ENCODE peak calls at places on chromosome 13, in five cellular contexts. One of them, this sample, is unnamed.

GRCh38 chr13:39468306-39468705 is 134.7 kb downstream of the LHFPL6 start:
- DNase-seq in iris pigment epithelial cell: no peak
- DNase-seq in M059J: no peak
- DNase-seq in head of caudate nucleus: no peak
- DNase-seq in activated CD4-positive, CD25-positive, alpha-beta regulatory T cell treated with anti-CD3 and anti-CD28 coated beads, Interleukin-2, amount 50 U/mL, for 72 hours: no peak
- DNase-seq in this sample: no peak

GRCh38 chr13:113584205-113584869 is at the start of gene TFDP1:
- DNase-seq in iris pigment epithelial cell: peak; percentile 86
- DNase-seq in M059J: peak; percentile 81
- DNase-seq in head of caudate nucleus: peak; percentile 73
- DNase-seq in activated CD4-positive, CD25-positive, alpha-beta regulatory T cell treated with anti-CD3 and anti-CD28 coated beads, Interleukin-2, amount 50 U/mL, for 72 hours: peak; percentile 82
- DNase-seq in this sample: peak; percentile 16

GRCh38 chr13:111961793-111962192 is 105.2 kb upstream of the SOX1 start:
- DNase-seq in iris pigment epithelial cell: no peak
- DNase-seq in M059J: no peak
- DNase-seq in head of caudate nucleus: no peak
- DNase-seq in activated CD4-positive, CD25-positive, alpha-beta regulatory T cell treated with anti-CD3 and anti-CD28 coated beads, Interleukin-2, amount 50 U/mL, for 72 hours: no peak
- DNase-seq in this sample: no peak

GRCh38 chr13:40180776-40181175 is 485.7 kb downstream of the FOXO1 start:
- DNase-seq in iris pigment epithelial cell: no peak
- DNase-seq in M059J: no peak
- DNase-seq in head of caudate nucleus: no peak
- DNase-seq in activated CD4-positive, CD25-positive, alpha-beta regulatory T cell treated with anti-CD3 and anti-CD28 coated beads, Interleukin-2, amount 50 U/mL, for 72 hours: no peak
- DNase-seq in this sample: no peak

GRCh38 chr13:41007359-41008118 is 11.6 kb downstream of the ELF1 start:
- DNase-seq in iris pigment epithelial cell: peak; percentile 40
- DNase-seq in M059J: no peak
- DNase-seq in head of caudate nucleus: no peak
- DNase-seq in activated CD4-positive, CD25-positive, alpha-beta regulatory T cell treated with anti-CD3 and anti-CD28 coated beads, Interleukin-2, amount 50 U/mL, for 72 hours: no peak
- DNase-seq in this sample: no peak

GRCh38 chr13:29815336-29815735 is 35.1 kb downstream of the UBL3 start:
- DNase-seq in iris pigment epithelial cell: no peak
- DNase-seq in M059J: no peak
- DNase-seq in head of caudate nucleus: no peak
- DNase-seq in activated CD4-positive, CD25-positive, alpha-beta regulatory T cell treated with anti-CD3 and anti-CD28 coated beads, Interleukin-2, amount 50 U/mL, for 72 hours: no peak
- DNase-seq in this sample: no peak

GRCh38 chr13:111370570-111371150 is 50.2 kb downstream of the TEX29 start:
- DNase-seq in iris pigment epithelial cell: no peak
- DNase-seq in M059J: no peak
- DNase-seq in head of caudate nucleus: no peak
- DNase-seq in activated CD4-positive, CD25-positive, alpha-beta regulatory T cell treated with anti-CD3 and anti-CD28 coated beads, Interleukin-2, amount 50 U/mL, for 72 hours: no peak
- DNase-seq in this sample: no peak

GRCh38 chr13:73141292-73141771 is 82.5 kb downstream of the KLF5 start:
- DNase-seq in iris pigment epithelial cell: peak; percentile 28
- DNase-seq in M059J: peak; percentile 8
- DNase-seq in head of caudate nucleus: no peak
- DNase-seq in activated CD4-positive, CD25-positive, alpha-beta regulatory T cell treated with anti-CD3 and anti-CD28 coated beads, Interleukin-2, amount 50 U/mL, for 72 hours: no peak
- DNase-seq in this sample: peak; percentile 30

GRCh38 chr13:114309086-114309485 is 5.2 kb upstream of the CHAMP1 start:
- DNase-seq in iris pigment epithelial cell: no peak
- DNase-seq in M059J: no peak
- DNase-seq in head of caudate nucleus: no peak
- DNase-seq in activated CD4-positive, CD25-positive, alpha-beta regulatory T cell treated with anti-CD3 and anti-CD28 coated beads, Interleukin-2, amount 50 U/mL, for 72 hours: no peak
- DNase-seq in this sample: no peak

GRCh38 chr13:110961959-110962358 is 47.1 kb upstream of the ANKRD10 start:
- DNase-seq in iris pigment epithelial cell: no peak
- DNase-seq in M059J: no peak
- DNase-seq in head of caudate nucleus: no peak
- DNase-seq in activated CD4-positive, CD25-positive, alpha-beta regulatory T cell treated with anti-CD3 and anti-CD28 coated beads, Interleukin-2, amount 50 U/mL, for 72 hours: no peak
- DNase-seq in this sample: no peak

GRCh38 chr13:110062077-110062776 is 244.7 kb downstream of the COL4A1 start:
- DNase-seq in iris pigment epithelial cell: no peak
- DNase-seq in M059J: peak; percentile 25
- DNase-seq in head of caudate nucleus: no peak
- DNase-seq in activated CD4-positive, CD25-positive, alpha-beta regulatory T cell treated with anti-CD3 and anti-CD28 coated beads, Interleukin-2, amount 50 U/mL, for 72 hours: no peak
- DNase-seq in this sample: peak; percentile 71

GRCh38 chr13:52949744-52950143 is 78.9 kb upstream of the OLFM4 start:
- DNase-seq in iris pigment epithelial cell: no peak
- DNase-seq in M059J: no peak
- DNase-seq in head of caudate nucleus: peak; percentile 42
- DNase-seq in activated CD4-positive, CD25-positive, alpha-beta regulatory T cell treated with anti-CD3 and anti-CD28 coated beads, Interleukin-2, amount 50 U/mL, for 72 hours: no peak
- DNase-seq in this sample: no peak

GRCh38 chr13:114056205-114057013 is 76.0 kb downstream of the RASA3 start:
- DNase-seq in iris pigment epithelial cell: no peak
- DNase-seq in M059J: no peak
- DNase-seq in head of caudate nucleus: no peak
- DNase-seq in activated CD4-positive, CD25-positive, alpha-beta regulatory T cell treated with anti-CD3 and anti-CD28 coated beads, Interleukin-2, amount 50 U/mL, for 72 hours: no peak
- DNase-seq in this sample: no peak

GRCh38 chr13:113649212-113649611 is 8.8 kb downstream of the ATP4B start:
- DNase-seq in iris pigment epithelial cell: no peak
- DNase-seq in M059J: no peak
- DNase-seq in head of caudate nucleus: no peak
- DNase-seq in activated CD4-positive, CD25-positive, alpha-beta regulatory T cell treated with anti-CD3 and anti-CD28 coated beads, Interleukin-2, amount 50 U/mL, for 72 hours: peak; percentile 25
- DNase-seq in this sample: no peak

GRCh38 chr13:74280093-74280794 is 146.0 kb upstream of the KLF12 start:
- DNase-seq in iris pigment epithelial cell: no peak
- DNase-seq in M059J: no peak
- DNase-seq in head of caudate nucleus: no peak
- DNase-seq in activated CD4-positive, CD25-positive, alpha-beta regulatory T cell treated with anti-CD3 and anti-CD28 coated beads, Interleukin-2, amount 50 U/mL, for 72 hours: no peak
- DNase-seq in this sample: no peak

GRCh38 chr13:114286808-114287207 is 5.4 kb downstream of the UPF3A start:
- DNase-seq in iris pigment epithelial cell: peak; percentile 43
- DNase-seq in M059J: no peak
- DNase-seq in head of caudate nucleus: no peak
- DNase-seq in activated CD4-positive, CD25-positive, alpha-beta regulatory T cell treated with anti-CD3 and anti-CD28 coated beads, Interleukin-2, amount 50 U/mL, for 72 hours: no peak
- DNase-seq in this sample: no peak

GRCh38 chr13:41059466-41059865 is 1.8 kb upstream of the WBP4 start:
- DNase-seq in iris pigment epithelial cell: no peak
- DNase-seq in M059J: no peak
- DNase-seq in head of caudate nucleus: peak; percentile 32
- DNase-seq in activated CD4-positive, CD25-positive, alpha-beta regulatory T cell treated with anti-CD3 and anti-CD28 coated beads, Interleukin-2, amount 50 U/mL, for 72 hours: no peak
- DNase-seq in this sample: peak; percentile 19

GRCh38 chr13:76380436-76381065 is 505.7 kb downstream of the KCTD12 start:
- DNase-seq in iris pigment epithelial cell: peak; percentile 45
- DNase-seq in M059J: peak; percentile 1
- DNase-seq in head of caudate nucleus: no peak
- DNase-seq in activated CD4-positive, CD25-positive, alpha-beta regulatory T cell treated with anti-CD3 and anti-CD28 coated beads, Interleukin-2, amount 50 U/mL, for 72 hours: no peak
- DNase-seq in this sample: no peak

GRCh38 chr13:108269601-108270328 is at the start of gene TNFSF13B:
- DNase-seq in iris pigment epithelial cell: peak; percentile 63
- DNase-seq in M059J: peak; percentile 26
- DNase-seq in head of caudate nucleus: peak; percentile 25
- DNase-seq in activated CD4-positive, CD25-positive, alpha-beta regulatory T cell treated with anti-CD3 and anti-CD28 coated beads, Interleukin-2, amount 50 U/mL, for 72 hours: peak; percentile 53
- DNase-seq in this sample: peak; percentile 50

GRCh38 chr13:75661443-75661842 is 25.3 kb downstream of the LMO7 start:
- DNase-seq in iris pigment epithelial cell: no peak
- DNase-seq in M059J: no peak
- DNase-seq in head of caudate nucleus: no peak
- DNase-seq in activated CD4-positive, CD25-positive, alpha-beta regulatory T cell treated with anti-CD3 and anti-CD28 coated beads, Interleukin-2, amount 50 U/mL, for 72 hours: no peak
- DNase-seq in this sample: no peak

GRCh38 chr13:112457485-112457884 is 81.3 kb downstream of the SPACA7 start:
- DNase-seq in iris pigment epithelial cell: no peak
- DNase-seq in M059J: no peak
- DNase-seq in head of caudate nucleus: no peak
- DNase-seq in activated CD4-positive, CD25-positive, alpha-beta regulatory T cell treated with anti-CD3 and anti-CD28 coated beads, Interleukin-2, amount 50 U/mL, for 72 hours: no peak
- DNase-seq in this sample: no peak

GRCh38 chr13:29849731-29850212 is 645 bp downstream of the UBL3 start:
- DNase-seq in iris pigment epithelial cell: peak; percentile 67
- DNase-seq in M059J: peak; percentile 74
- DNase-seq in head of caudate nucleus: peak; percentile 66
- DNase-seq in activated CD4-positive, CD25-positive, alpha-beta regulatory T cell treated with anti-CD3 and anti-CD28 coated beads, Interleukin-2, amount 50 U/mL, for 72 hours: peak; percentile 56
- DNase-seq in this sample: peak; percentile 70

GRCh38 chr13:71661921-71662320 is 205.1 kb downstream of the DACH1 start:
- DNase-seq in iris pigment epithelial cell: peak; percentile 86
- DNase-seq in M059J: no peak
- DNase-seq in head of caudate nucleus: no peak
- DNase-seq in activated CD4-positive, CD25-positive, alpha-beta regulatory T cell treated with anti-CD3 and anti-CD28 coated beads, Interleukin-2, amount 50 U/mL, for 72 hours: no peak
- DNase-seq in this sample: no peak

GRCh38 chr13:88656751-88657150 is 985.6 kb downstream of the SLITRK5 start:
- DNase-seq in iris pigment epithelial cell: no peak
- DNase-seq in M059J: no peak
- DNase-seq in head of caudate nucleus: no peak
- DNase-seq in activated CD4-positive, CD25-positive, alpha-beta regulatory T cell treated with anti-CD3 and anti-CD28 coated beads, Interleukin-2, amount 50 U/mL, for 72 hours: no peak
- DNase-seq in this sample: no peak

GRCh38 chr13:100636004-100636403 is 38.6 kb downstream of the TMTC4 start:
- DNase-seq in iris pigment epithelial cell: no peak
- DNase-seq in M059J: no peak
- DNase-seq in head of caudate nucleus: peak; percentile 42
- DNase-seq in activated CD4-positive, CD25-positive, alpha-beta regulatory T cell treated with anti-CD3 and anti-CD28 coated beads, Interleukin-2, amount 50 U/mL, for 72 hours: no peak
- DNase-seq in this sample: no peak

GRCh38 chr13:113275387-113275786 is 21.7 kb upstream of the LAMP1 start:
- DNase-seq in iris pigment epithelial cell: peak; percentile 78
- DNase-seq in M059J: peak; percentile 56
- DNase-seq in head of caudate nucleus: no peak
- DNase-seq in activated CD4-positive, CD25-positive, alpha-beta regulatory T cell treated with anti-CD3 and anti-CD28 coated beads, Interleukin-2, amount 50 U/mL, for 72 hours: no peak
- DNase-seq in this sample: peak; percentile 81

GRCh38 chr13:106568225-106569003 is 477 bp upstream of the ARGLU1 start:
- DNase-seq in iris pigment epithelial cell: no peak
- DNase-seq in M059J: no peak
- DNase-seq in head of caudate nucleus: no peak
- DNase-seq in activated CD4-positive, CD25-positive, alpha-beta regulatory T cell treated with anti-CD3 and anti-CD28 coated beads, Interleukin-2, amount 50 U/mL, for 72 hours: no peak
- DNase-seq in this sample: peak; percentile 77

GRCh38 chr13:112686987-112687386 is 2.9 kb upstream of the ATP11A start:
- DNase-seq in iris pigment epithelial cell: no peak
- DNase-seq in M059J: no peak
- DNase-seq in head of caudate nucleus: no peak
- DNase-seq in activated CD4-positive, CD25-positive, alpha-beta regulatory T cell treated with anti-CD3 and anti-CD28 coated beads, Interleukin-2, amount 50 U/mL, for 72 hours: no peak
- DNase-seq in this sample: no peak

GRCh38 chr13:76983676-76984075 is 8.2 kb upstream of the CLN5 start:
- DNase-seq in iris pigment epithelial cell: no peak
- DNase-seq in M059J: no peak
- DNase-seq in head of caudate nucleus: no peak
- DNase-seq in activated CD4-positive, CD25-positive, alpha-beta regulatory T cell treated with anti-CD3 and anti-CD28 coated beads, Interleukin-2, amount 50 U/mL, for 72 hours: no peak
- DNase-seq in this sample: no peak

GRCh38 chr13:110271313-110271712 is 35.6 kb downstream of the COL4A1 start:
- DNase-seq in iris pigment epithelial cell: no peak
- DNase-seq in M059J: no peak
- DNase-seq in head of caudate nucleus: no peak
- DNase-seq in activated CD4-positive, CD25-positive, alpha-beta regulatory T cell treated with anti-CD3 and anti-CD28 coated beads, Interleukin-2, amount 50 U/mL, for 72 hours: no peak
- DNase-seq in this sample: no peak

GRCh38 chr13:33453911-33454310 is 168.4 kb upstream of the STARD13 start:
- DNase-seq in iris pigment epithelial cell: peak; percentile 37
- DNase-seq in M059J: no peak
- DNase-seq in head of caudate nucleus: no peak
- DNase-seq in activated CD4-positive, CD25-positive, alpha-beta regulatory T cell treated with anti-CD3 and anti-CD28 coated beads, Interleukin-2, amount 50 U/mL, for 72 hours: no peak
- DNase-seq in this sample: no peak

GRCh38 chr13:46721054-46721453 is 75.9 kb downstream of the ESD start:
- DNase-seq in iris pigment epithelial cell: peak; percentile 57
- DNase-seq in M059J: peak; percentile 35
- DNase-seq in head of caudate nucleus: peak; percentile 55
- DNase-seq in activated CD4-positive, CD25-positive, alpha-beta regulatory T cell treated with anti-CD3 and anti-CD28 coated beads, Interleukin-2, amount 50 U/mL, for 72 hours: no peak
- DNase-seq in this sample: peak; percentile 29

GRCh38 chr13:99464441-99464949 is 36.8 kb upstream of the TM9SF2 start:
- DNase-seq in iris pigment epithelial cell: peak; percentile 72
- DNase-seq in M059J: no peak
- DNase-seq in head of caudate nucleus: no peak
- DNase-seq in activated CD4-positive, CD25-positive, alpha-beta regulatory T cell treated with anti-CD3 and anti-CD28 coated beads, Interleukin-2, amount 50 U/mL, for 72 hours: no peak
- DNase-seq in this sample: no peak

GRCh38 chr13:111558700-111559088 is 238.3 kb downstream of the TEX29 start:
- DNase-seq in iris pigment epithelial cell: no peak
- DNase-seq in M059J: no peak
- DNase-seq in head of caudate nucleus: no peak
- DNase-seq in activated CD4-positive, CD25-positive, alpha-beta regulatory T cell treated with anti-CD3 and anti-CD28 coated beads, Interleukin-2, amount 50 U/mL, for 72 hours: no peak
- DNase-seq in this sample: no peak

GRCh38 chr13:79141082-79141481 is 265.0 kb downstream of the RBM26 start:
- DNase-seq in iris pigment epithelial cell: no peak
- DNase-seq in M059J: no peak
- DNase-seq in head of caudate nucleus: no peak
- DNase-seq in activated CD4-positive, CD25-positive, alpha-beta regulatory T cell treated with anti-CD3 and anti-CD28 coated beads, Interleukin-2, amount 50 U/mL, for 72 hours: no peak
- DNase-seq in this sample: no peak